ENCODE peak calls at places on chromosome 15, in four cellular contexts. One of them, this sample, is unnamed.

GRCh38 chr15:96351801-96352593 is 21.5 kb downstream of the NR2F2 start:
- DNase-seq in HepG2: no peak
- DNase-seq in K562: no peak
- DNase-seq in WTC11: peak
- DNase-seq in this sample: no peak

GRCh38 chr15:73333001-73333400 is 35.8 kb downstream of the HCN4 start:
- DNase-seq in HepG2: no peak
- DNase-seq in WTC11: no peak
- DNase-seq in K562: no peak
- DNase-seq in this sample: no peak

GRCh38 chr15:56868251-56868650 is 50.2 kb upstream of the TCF12 start:
- DNase-seq in HepG2: no peak
- DNase-seq in WTC11: no peak
- DNase-seq in K562: no peak
- DNase-seq in this sample: no peak

GRCh38 chr15:45391746-45392711 is 13.7 kb upstream of the GATM start:
- DNase-seq in WTC11: no peak
- DNase-seq in HepG2: no peak
- DNase-seq in K562: no peak
- DNase-seq in this sample: peak

GRCh38 chr15:93066834-93067648 is 22.0 kb downstream of the RGMA start:
- DNase-seq in K562: no peak
- DNase-seq in WTC11: no peak
- DNase-seq in HepG2: no peak
- DNase-seq in this sample: no peak

GRCh38 chr15:83206971-83207621 is 527 bp downstream of the HDGFL3 start:
- DNase-seq in HepG2: no peak
- DNase-seq in K562: peak
- DNase-seq in WTC11: peak
- DNase-seq in this sample: no peak

GRCh38 chr15:78438595-78439285 is 724 bp downstream of the IREB2 start:
- DNase-seq in HepG2: peak
- DNase-seq in WTC11: peak
- DNase-seq in K562: no peak
- DNase-seq in this sample: no peak

GRCh38 chr15:101038327-101039003 is 119.3 kb downstream of the LRRK1 start:
- DNase-seq in WTC11: no peak
- DNase-seq in K562: no peak
- DNase-seq in HepG2: no peak
- DNase-seq in this sample: no peak

GRCh38 chr15:38129531-38130199 is 123.0 kb upstream of the SPRED1 start:
- DNase-seq in K562: no peak
- DNase-seq in HepG2: no peak
- DNase-seq in WTC11: no peak
- DNase-seq in this sample: peak

GRCh38 chr15:95086543-95087252 is 855.3 kb downstream of the MCTP2 start:
- DNase-seq in K562: no peak
- DNase-seq in WTC11: no peak
- DNase-seq in HepG2: no peak
- DNase-seq in this sample: no peak

GRCh38 chr15:92914103-92914499 is 14.0 kb downstream of the CHD2 start:
- DNase-seq in K562: no peak
- DNase-seq in WTC11: no peak
- DNase-seq in HepG2: no peak
- DNase-seq in this sample: no peak

DNA sequence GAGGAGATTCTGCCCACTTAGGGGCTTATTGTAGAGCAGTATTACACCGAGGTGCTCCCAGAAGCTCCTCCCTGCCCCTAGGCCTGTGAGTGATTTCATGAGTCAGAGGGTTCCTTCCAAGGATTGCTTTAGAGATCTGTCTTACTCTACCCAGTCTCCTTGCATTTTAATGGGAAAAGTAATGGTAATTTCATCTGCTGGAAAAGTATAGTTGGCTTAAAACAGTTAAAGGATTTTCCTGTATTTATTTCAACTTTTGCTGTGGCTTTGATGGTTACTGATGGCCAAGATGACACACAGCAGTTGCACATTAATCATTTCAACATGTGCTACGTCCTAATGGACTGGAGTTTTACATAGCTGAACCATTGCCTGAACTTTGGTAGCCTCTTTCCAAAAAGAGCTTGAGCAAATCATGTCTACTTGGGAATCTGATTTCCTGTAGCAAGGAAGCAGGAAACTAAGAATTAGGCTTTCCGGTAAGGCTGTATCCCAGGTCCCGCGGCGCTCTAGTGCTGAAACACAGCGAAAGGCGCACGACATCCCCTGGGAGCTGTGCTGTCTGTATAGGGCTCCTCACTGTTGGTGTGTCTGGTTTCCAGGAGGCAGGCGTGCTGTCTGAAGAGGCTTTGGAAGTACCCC is 9.2 kb upstream of the PGPEP1L start:
- DNase-seq in K562: no peak
- DNase-seq in WTC11: no peak
- DNase-seq in HepG2: no peak
- DNase-seq in this sample: no peak
- TF ChIP-seq CBFB in K562: no peak
- TF ChIP-seq CBFB in WTC11: no peak
- TF ChIP-seq CBFB in HepG2: no peak
- TF ChIP-seq CBFB in this sample: no peak

GRCh38 chr15:99361541-99362185 is 110.4 kb downstream of the LRRC28 start:
- DNase-seq in K562: peak
- DNase-seq in HepG2: no peak
- DNase-seq in WTC11: no peak
- DNase-seq in this sample: no peak
- TF ChIP-seq ATF3 in K562: no peak
- TF ChIP-seq ATF3 in HepG2: no peak
- TF ChIP-seq ATF3 in WTC11: no peak
- TF ChIP-seq ATF3 in this sample: no peak

DNA sequence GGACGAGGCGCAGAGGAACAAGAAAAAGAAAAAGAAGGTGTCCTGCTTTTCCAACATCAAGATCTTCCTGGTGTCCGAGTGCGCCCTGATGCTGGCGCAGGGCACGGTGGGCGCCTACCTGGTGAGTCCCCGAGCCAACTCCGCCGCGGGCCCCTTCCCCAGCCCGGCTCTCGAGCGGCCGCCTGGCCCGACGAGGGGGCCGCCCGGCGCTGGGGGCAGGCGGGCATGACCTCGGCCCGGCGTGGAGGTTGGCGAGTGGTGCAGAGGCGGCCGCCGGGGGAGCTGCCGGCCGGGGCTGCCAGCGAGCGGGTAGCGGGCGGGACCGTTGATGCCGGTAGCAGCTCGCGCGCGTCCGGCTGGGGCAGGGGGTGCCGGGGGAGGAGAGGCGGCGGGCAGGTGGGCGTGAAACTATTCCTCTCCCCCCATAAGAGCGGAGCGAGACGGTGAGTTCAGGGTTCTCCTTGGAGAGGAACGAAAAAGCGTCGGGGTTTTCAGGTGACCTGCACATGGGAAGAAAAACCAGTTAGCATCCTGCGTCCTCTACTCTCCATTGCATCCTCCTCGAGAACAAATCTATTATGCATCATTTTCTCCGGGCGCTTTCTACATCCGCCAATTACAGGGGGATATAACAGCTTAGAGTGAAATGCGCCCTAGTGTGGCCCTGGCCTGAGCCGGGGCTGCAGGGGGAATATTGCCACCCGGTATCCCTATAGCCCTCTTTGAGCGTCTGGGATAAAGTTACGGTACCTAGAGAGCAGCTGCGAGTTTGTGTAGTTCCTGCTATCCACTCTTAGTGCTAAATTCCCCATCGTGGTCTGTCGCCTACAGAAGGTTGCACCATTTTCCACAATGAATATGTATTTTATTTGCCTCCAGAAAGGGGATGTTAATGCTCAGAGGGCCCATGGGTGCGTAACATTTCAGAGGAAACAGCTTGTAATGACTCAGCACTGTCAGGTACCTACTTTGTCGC is 748 bp downstream of the SLCO3A1 start:
- DNase-seq in HepG2: no peak
- DNase-seq in K562: no peak
- DNase-seq in WTC11: peak
- DNase-seq in this sample: no peak
- TF ChIP-seq NR2C2 in HepG2: no peak
- TF ChIP-seq NR2C2 in K562: no peak
- TF ChIP-seq NR2C2 in WTC11: no peak
- TF ChIP-seq NR2C2 in this sample: no peak

GRCh38 chr15:85354948-85355347 is 25.5 kb upstream of the AKAP13 start:
- DNase-seq in K562: no peak
- DNase-seq in WTC11: no peak
- DNase-seq in HepG2: no peak
- DNase-seq in this sample: no peak
- TF ChIP-seq CBFB in K562: no peak
- TF ChIP-seq CBFB in WTC11: no peak
- TF ChIP-seq CBFB in HepG2: no peak
- TF ChIP-seq CBFB in this sample: no peak

GRCh38 chr15:82063055-82063454 is 17.2 kb upstream of the MEX3B start:
- DNase-seq in HepG2: no peak
- DNase-seq in WTC11: peak
- DNase-seq in K562: no peak
- DNase-seq in this sample: no peak
- TF ChIP-seq ATF3 in HepG2: no peak
- TF ChIP-seq ATF3 in WTC11: no peak
- TF ChIP-seq ATF3 in K562: no peak
- TF ChIP-seq ATF3 in this sample: no peak

DNA sequence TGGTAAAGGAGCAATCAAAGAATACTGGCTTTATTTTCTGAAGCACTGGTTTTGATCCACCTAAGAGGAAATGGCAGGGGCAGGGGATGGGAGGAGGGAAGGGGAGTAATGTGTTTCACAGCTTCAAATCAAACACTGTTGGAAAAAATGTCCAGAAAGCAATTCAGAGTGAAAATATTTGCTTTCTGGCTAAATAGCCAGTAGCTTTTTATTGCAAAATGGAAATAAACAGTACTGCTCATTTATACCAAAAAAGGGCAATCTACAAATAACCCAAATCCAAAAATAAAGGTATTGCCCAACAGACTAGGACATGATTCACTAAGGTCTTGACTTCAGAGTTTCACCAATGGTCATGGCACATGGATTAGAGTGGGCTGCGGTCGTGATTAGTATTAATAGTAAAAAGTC is 279.3 kb upstream of the THBS1 start:
- DNase-seq in HepG2: no peak
- DNase-seq in K562: no peak
- DNase-seq in WTC11: no peak
- DNase-seq in this sample: no peak
- TF ChIP-seq NR2C2 in HepG2: no peak
- TF ChIP-seq NR2C2 in K562: no peak
- TF ChIP-seq NR2C2 in WTC11: no peak
- TF ChIP-seq NR2C2 in this sample: no peak

DNA sequence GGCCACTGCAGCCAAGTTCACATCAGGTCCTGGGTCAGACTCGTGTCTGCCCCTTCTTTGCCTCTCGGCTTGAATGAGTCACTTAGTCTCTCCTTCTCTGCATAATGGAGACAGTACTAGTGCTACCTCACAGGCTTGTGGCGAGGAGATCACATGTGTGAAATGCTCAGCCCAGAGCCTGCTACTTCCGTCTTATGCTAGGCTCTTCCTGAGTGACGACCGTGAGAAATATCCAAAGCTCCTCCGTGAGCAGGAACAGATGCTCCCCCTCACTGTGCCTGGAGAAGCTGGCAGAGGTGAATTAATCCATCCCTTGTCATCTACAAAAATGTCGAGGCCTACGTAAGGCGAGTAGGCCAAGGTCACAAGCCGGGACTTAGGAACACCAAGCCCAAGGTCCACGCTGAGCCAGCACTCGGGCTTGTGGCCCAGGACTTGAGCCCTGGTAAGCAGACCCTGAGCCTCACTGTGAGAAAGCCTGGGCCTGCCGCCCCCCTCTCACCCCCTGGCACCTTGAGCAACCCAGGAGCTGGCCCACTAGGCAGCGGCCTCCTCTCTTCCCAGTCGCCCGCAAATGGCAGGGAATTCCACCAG is 17.9 kb downstream of the PAK6 start:
- DNase-seq in K562: no peak
- DNase-seq in WTC11: no peak
- DNase-seq in HepG2: no peak
- DNase-seq in this sample: no peak
- TF ChIP-seq CBFB in K562: no peak
- TF ChIP-seq CBFB in WTC11: no peak
- TF ChIP-seq CBFB in HepG2: no peak
- TF ChIP-seq CBFB in this sample: no peak

DNA sequence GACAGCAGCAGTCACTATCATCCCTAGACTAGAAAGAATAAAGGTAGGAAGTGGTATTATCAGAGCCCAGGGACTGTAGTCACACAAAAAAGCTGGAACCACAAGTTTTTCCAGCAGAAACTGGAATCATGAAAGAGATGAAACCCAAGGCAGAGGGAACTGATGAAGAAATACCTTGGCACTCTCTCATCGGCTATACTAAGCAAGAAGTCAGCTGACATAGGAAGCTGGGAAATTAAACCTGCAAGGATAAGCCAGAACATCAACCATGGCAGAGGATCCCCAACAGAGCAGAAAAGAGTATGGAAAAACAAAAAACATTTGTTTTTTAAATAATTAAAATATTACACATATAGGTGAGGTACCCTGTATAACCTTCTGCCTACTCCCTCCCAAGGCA is 86.5 kb downstream of the AQR start:
- DNase-seq in WTC11: no peak
- DNase-seq in HepG2: no peak
- DNase-seq in K562: no peak
- DNase-seq in this sample: no peak
- TF ChIP-seq ATF3 in WTC11: no peak
- TF ChIP-seq ATF3 in HepG2: no peak
- TF ChIP-seq ATF3 in K562: no peak
- TF ChIP-seq ATF3 in this sample: no peak

GRCh38 chr15:61892140-61892539 is 168.1 kb downstream of the VPS13C start:
- DNase-seq in HepG2: no peak
- DNase-seq in K562: no peak
- DNase-seq in WTC11: no peak
- DNase-seq in this sample: no peak
- TF ChIP-seq NR2C2 in HepG2: no peak
- TF ChIP-seq NR2C2 in K562: no peak
- TF ChIP-seq NR2C2 in WTC11: no peak
- TF ChIP-seq NR2C2 in this sample: no peak